ENCODE peak calls at places on chromosomes 2 and 18, in four cellular contexts. L is A549, D is H1, P is GM12878. V is an unnamed sample. For H3K4me1, the result is how much of the 10 kb centered on the place peaks cover.

GRCh38 chr18:34339155-34339554 is 114.4 kb upstream of the NOL4 start:
- DNase-seq in P (no peak), L (no peak), D (no peak), V (no peak)

GRCh38 chr2:63792523-63792922 is 49.2 kb upstream of the UGP2 start:
- DNase-seq in P (no peak), D (no peak), L (no peak), V (no peak)

GRCh38 chr2:135742307-135742838 is 718 bp downstream of the UBXN4 start:
- DNase-seq in L (peak), D (no peak), P (no peak), V (no peak)

GRCh38 chr2:181923123-181923522 is 31.6 kb downstream of the ITPRID2 start:
- DNase-seq in L (no peak), D (no peak), P (no peak), V (no peak)

GRCh38 chr2:2665834-2666133 is 334.7 kb upstream of the MYT1L start:
- DNase-seq in P (no peak), L (no peak), D (no peak), V (no peak)

GRCh38 chr2:64657416-64657815 is 3.7 kb upstream of the SERTAD2 start:
- DNase-seq in L (no peak), D (no peak), P (no peak), V (no peak)

GRCh38 chr18:54828986-54829385 is 709 bp downstream of the RAB27B start:
- DNase-seq in P (no peak), D (no peak), L (no peak), V (no peak)

GRCh38 chr2:117763806-117764205 is 50.7 kb upstream of the DDX18 start:
- DNase-seq in D (no peak), L (no peak), P (no peak), V (no peak)

GRCh38 chr2:86806059-86806857 is 15.5 kb upstream of the CD8A start:
- DNase-seq in P (no peak), L (no peak), D (no peak), V (no peak)

DNA sequence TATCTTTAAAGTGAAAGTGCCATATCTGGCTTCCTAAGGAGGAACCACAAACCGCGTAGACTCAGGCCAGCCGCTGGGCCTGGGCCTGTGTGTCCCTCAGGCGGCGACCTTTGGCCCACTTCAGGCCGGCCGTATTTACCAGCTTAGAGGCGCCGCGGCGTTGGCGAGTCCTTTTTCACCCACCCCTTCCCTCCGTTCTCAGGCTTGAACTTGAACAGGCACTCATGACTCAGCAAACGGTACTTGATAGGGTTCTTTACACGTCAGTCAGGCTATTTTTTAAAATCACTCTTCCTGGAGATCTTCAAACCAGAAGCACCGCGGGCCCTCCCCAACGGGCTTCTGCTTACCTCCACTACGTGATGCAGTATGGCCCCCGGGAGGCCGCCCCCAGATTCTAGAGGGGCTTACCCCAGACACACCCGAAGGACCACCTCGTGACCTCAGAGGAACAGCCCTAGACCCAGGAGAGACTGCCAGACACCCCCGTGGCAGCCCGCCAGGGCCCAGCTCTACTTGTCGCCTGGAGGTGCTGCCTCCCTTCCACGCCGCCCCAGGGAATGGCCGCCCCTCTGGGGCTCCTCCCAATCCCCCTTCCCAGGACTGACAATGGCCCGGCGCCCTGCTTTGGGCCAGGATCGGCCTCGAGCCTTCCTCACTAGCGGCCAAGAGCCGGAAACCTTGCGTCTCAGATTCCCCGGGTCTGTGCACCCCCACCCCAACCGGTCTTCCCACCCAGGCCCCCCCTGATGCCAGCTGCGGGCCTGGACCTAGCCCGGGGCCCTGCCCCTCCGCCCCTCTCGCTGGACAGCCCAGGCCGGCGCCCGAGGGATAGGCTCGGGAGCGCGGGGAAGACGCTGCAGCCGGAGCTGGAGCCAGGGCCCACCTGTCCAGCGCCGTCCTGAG is 33.8 kb upstream of the IMPA2 start:
- DNase-seq in D (peak), P (peak), L (no peak), V (no peak)
- TF ChIP-seq RFX5 in D (no peak), P (no peak), L (no peak), V (no peak)

DNA sequence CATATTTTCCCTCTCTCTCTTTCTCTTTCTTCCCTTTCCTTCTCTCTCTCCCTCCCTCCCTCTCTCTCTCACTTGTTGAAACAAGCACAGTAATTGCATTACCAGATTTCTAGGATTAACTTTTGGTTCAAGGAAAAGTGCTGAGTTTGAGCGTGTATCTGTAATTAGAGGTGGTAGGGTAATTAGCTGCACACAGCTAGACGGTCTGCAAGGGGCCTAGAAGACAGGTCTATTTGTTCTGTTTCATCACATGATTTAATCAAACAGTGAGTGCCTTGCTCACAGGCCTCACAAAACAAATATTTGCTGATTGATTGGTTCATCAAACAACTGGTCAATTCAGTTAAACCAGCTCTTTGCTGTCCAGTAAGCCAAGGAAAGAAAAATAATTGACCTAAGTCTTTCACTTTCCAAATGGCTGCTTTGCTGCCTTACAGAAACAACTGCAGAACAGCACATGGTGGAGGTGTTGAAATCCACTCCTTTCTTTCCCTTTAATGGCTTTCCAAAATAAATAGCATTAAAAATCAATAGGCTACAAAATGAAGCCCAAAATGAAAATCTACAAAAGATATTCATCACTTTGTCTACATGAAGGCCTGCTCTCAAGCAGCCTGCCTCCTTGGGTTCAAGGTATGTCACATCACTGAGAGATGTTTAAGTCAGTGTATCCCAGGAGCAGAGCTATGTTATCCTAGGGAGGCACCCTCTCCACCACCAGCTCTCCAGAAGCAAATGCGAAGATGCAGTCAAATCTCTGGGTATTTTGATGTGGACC is 264.3 kb upstream of the SIX2 start:
- DNase-seq in L (no peak), D (no peak), P (no peak), V (no peak)
- TF ChIP-seq EP300 in L (no peak), D (no peak), P (no peak), V (no peak)

GRCh38 chr2:110853516-110853915 is 121.1 kb downstream of the ACOXL start:
- DNase-seq in P (no peak), D (no peak), L (peak), V (no peak)

GRCh38 chr2:110854355-110855081 is 122.1 kb downstream of the ACOXL start:
- DNase-seq in P (no peak), L (peak), D (peak), V (no peak)

GRCh38 chr2:110852541-110853263 is 120.3 kb downstream of the ACOXL start:
- DNase-seq in D (no peak), P (no peak), L (no peak), V (no peak)

GRCh38 chr2:110852051-110852450 is 119.7 kb downstream of the ACOXL start:
- DNase-seq in D (no peak), P (no peak), L (no peak), V (no peak)

GRCh38 chr2:110851531-110851930 is 119.2 kb downstream of the ACOXL start:
- DNase-seq in P (no peak), L (no peak), D (no peak), V (no peak)
- H3K4me1 ChIP-seq in P (under half), L (under half), D (under half), V (under half)

GRCh38 chr2:50950996-50951395 is 80.9 kb downstream of the NRXN1 start:
- DNase-seq in P (no peak), L (no peak), D (no peak), V (no peak)

GRCh38 chr2:50951416-50951815 is 80.5 kb downstream of the NRXN1 start:
- DNase-seq in P (no peak), D (no peak), L (no peak), V (no peak)

GRCh38 chr2:50952596-50952995 is 79.3 kb downstream of the NRXN1 start:
- DNase-seq in D (no peak), P (no peak), L (no peak), V (no peak)

GRCh38 chr2:50956886-50957285 is 75.0 kb downstream of the NRXN1 start:
- DNase-seq in D (no peak), P (no peak), L (no peak), V (no peak)

GRCh38 chr2:50953021-50953420 is 78.9 kb downstream of the NRXN1 start:
- DNase-seq in L (no peak), P (no peak), D (no peak), V (no peak)
- TF ChIP-seq RFX5 in L (no peak), P (no peak), D (no peak), V (no peak)

GRCh38 chr2:204187513-204188088 is 251.0 kb downstream of the ICOS start:
- DNase-seq in L (no peak), P (no peak), D (no peak), V (no peak)
- TF ChIP-seq EP300 in L (no peak), P (no peak), D (no peak), V (no peak)

GRCh38 chr2:26203906-26204305 is 31.0 kb downstream of the GAREM2 start:
- DNase-seq in P (no peak), L (no peak), D (no peak), V (no peak)

GRCh38 chr2:26197516-26197915 is 24.6 kb downstream of the GAREM2 start:
- DNase-seq in P (no peak), L (no peak), D (no peak), V (no peak)

DNA sequence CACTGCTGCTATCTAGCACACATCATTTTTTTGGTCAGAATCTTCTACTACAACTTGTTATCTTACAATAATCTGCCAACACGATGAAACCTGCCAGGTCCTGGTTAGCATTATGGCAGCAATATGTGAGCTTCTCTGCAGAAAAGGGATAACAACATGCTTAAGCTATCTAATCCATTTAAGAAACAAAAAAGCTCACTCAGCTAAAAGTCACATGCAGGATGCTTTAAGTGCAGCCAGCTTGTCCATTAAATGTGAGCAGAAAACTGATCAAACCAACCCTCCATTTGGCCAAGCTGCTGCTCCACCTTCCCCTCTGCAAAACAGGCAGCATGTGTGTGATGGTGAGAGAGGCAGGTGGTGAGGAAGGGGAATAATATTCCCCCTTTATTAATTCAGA is 30.2 kb downstream of the GAREM2 start:
- DNase-seq in L (no peak), P (no peak), D (peak), V (no peak)
- H3K4me1 ChIP-seq in L (under half), P (under half), D (under half), V (under half)

V was measured in SK-N-SH.